ENCODE peak calls at places on chromosomes 4 and X, in nine cellular contexts. V is fibroblast of mammary gland, Q is GM10248, B is IMR-90, O is Calu3, L is MCF 10A, R is suprapubic skin, J is AG09309, W is neural crest cell. I is an unnamed sample.

GRCh38 chr4:128355301-128355700 is 67.7 kb upstream of the PGRMC2 start:
- DNase-seq in V (no peak), Q (no peak), B (no peak), O (peak), L (no peak), R (no peak), J (no peak), W (no peak), I (no peak)

GRCh38 chr4:122772311-122772710 is 39.8 kb downstream of the BBS12 start:
- DNase-seq in V (peak), Q (no peak), B (peak), O (no peak), L (peak), R (no peak), J (no peak), W (no peak), I (no peak)

GRCh38 chrX:136731207-136731782 is 49.4 kb downstream of the ARHGEF6 start:
- DNase-seq in V (no peak), Q (no peak), B (no peak), O (no peak), L (no peak), R (no peak), J (no peak), W (no peak), I (no peak)

GRCh38 chrX:129934952-129935351 is 29.0 kb downstream of the UTP14A start:
- DNase-seq in V (no peak), Q (no peak), B (no peak), O (no peak), L (no peak), R (no peak), J (no peak), W (no peak), I (no peak)

GRCh38 chr4:44845993-44846392 is 119.6 kb upstream of the GNPDA2 start:
- DNase-seq in V (no peak), Q (no peak), B (no peak), O (no peak), L (no peak), R (no peak), J (no peak), W (no peak), I (no peak)

GRCh38 chr4:159269956-159270355 is 167.1 kb downstream of the RAPGEF2 start:
- DNase-seq in V (no peak), Q (no peak), B (no peak), O (no peak), L (no peak), R (no peak), J (no peak), W (no peak), I (no peak)

GRCh38 chr4:88735554-88735953 is 37.9 kb upstream of the NAP1L5 start:
- DNase-seq in V (no peak), Q (no peak), B (peak), O (no peak), L (no peak), R (no peak), J (no peak), W (no peak), I (no peak)

GRCh38 chrX:152025656-152026440 is 51.4 kb upstream of the GABRE start:
- DNase-seq in V (no peak), Q (no peak), B (no peak), O (no peak), L (peak), R (no peak), J (no peak), W (no peak), I (no peak)

GRCh38 chr4:100168521-100168920 is 21.7 kb downstream of the DDIT4L start:
- DNase-seq in V (peak), Q (no peak), B (peak), O (no peak), L (peak), R (no peak), J (no peak), W (no peak), I (no peak)

GRCh38 chrX:42505057-42505456 is 272.9 kb downstream of the PPP1R2C start:
- DNase-seq in V (no peak), Q (no peak), B (no peak), O (no peak), L (no peak), R (no peak), J (no peak), W (no peak), I (no peak)

GRCh38 chr4:141702472-141703182 is 66.2 kb downstream of the IL15 start:
- DNase-seq in V (no peak), Q (no peak), B (peak), O (peak), L (peak), R (no peak), J (no peak), W (no peak), I (no peak)
- TF ChIP-seq CTCF in V (no peak), Q (peak), B (no peak), O (no peak), L (no peak), R (no peak), J (no peak), W (peak), I (no peak)

GRCh38 chrX:6129195-6129594 is 99.5 kb downstream of the NLGN4X start:
- DNase-seq in V (no peak), Q (no peak), B (no peak), O (no peak), L (no peak), R (no peak), J (no peak), W (no peak), I (no peak)
- TF ChIP-seq CTCF in V (no peak), Q (no peak), B (no peak), O (no peak), L (no peak), R (no peak), J (no peak), W (no peak), I (no peak)

GRCh38 chrX:29687687-29688086 is 527.7 kb upstream of the MAGEB2 start:
- DNase-seq in V (peak), Q (no peak), B (peak), O (no peak), L (peak), R (no peak), J (no peak), W (no peak), I (no peak)
- TF ChIP-seq CTCF in V (peak), Q (no peak), B (peak), O (no peak), L (no peak), R (no peak), J (no peak), W (no peak), I (no peak)

DNA sequence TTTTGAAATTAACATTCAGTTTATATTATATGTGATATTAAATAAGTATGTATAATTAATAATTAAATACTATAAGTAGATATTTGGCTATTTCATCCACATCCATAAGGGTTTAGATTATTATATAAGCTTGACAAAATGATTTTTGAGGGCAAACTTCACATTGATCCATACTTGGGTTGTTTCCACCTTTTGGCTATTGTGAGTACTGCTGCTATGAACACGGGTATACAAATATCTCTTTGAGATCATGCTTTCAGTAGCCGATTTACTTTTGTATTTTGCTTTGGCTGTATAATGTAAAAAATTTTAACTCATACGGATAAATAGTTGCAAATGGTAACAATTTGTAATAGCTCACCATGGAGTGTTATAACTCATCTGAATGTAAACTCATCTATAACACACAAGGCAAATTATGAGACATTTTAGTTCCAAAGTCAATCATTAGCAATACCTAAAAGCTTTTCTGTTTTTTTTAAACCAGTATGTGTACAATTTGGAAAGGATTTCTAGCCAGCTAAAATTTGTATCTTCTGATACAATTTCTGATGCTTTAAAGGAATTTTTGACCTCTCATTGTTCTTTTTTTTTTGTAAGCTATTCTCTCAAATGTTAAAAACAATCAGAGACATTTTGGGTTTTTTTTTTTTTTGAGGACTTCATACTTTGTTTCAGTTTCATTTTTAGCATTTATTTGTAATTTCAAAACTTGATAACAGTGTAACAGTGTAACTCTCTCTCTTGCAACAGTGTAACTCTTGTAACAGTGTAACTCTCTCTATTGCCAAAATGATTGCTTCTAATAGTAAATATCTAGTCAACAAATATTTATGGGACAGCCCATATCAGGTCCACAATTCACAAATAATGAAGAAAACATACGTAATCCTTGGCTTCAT is 51.8 kb upstream of the ARX start:
- DNase-seq in V (no peak), Q (no peak), B (no peak), O (no peak), L (no peak), R (no peak), J (no peak), W (no peak), I (no peak)
- TF ChIP-seq CTCF in V (no peak), Q (no peak), B (no peak), O (no peak), L (no peak), R (no peak), J (no peak), W (peak), I (no peak)

DNA sequence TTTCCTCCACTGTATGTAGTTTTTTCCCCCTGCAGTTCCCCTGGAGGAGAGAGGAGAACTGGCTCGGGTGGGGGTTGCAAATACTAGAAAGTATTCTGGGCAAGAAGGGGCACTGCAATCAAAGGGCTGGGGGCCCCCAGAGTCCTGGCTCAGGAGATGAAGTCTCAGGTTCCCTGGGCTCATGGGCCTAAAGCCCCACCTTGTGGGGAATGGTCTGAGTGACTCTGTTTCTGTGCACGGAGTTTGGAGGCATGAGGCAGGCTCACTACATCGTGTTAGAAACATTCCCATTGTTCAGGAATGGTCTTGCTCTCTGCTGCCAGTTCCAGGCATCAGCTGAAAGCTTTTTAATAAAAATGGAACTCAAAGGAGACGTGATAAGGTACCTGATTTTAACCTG is 122.5 kb downstream of the TMEM164 start:
- DNase-seq in V (no peak), Q (no peak), B (peak), O (peak), L (no peak), R (no peak), J (no peak), W (no peak), I (no peak)
- TF ChIP-seq CTCF in V (peak), Q (peak), B (peak), O (no peak), L (no peak), R (no peak), J (peak), W (peak), I (no peak)

I was measured in CD14-positive monocyte.